ENCODE peak calls at places on chromosomes 7 and 10, in nine cellular contexts. One of them, this sample, is unnamed.

GRCh38 chr7:129188892-129189660 is 643 bp downstream of the SMO start:
- DNase-seq in AG20443: peak
- DNase-seq in stimulated activated CD8-positive, alpha-beta memory T cell treated with anti-CD3 and anti-CD28 coated beads, Interleukin-12 subunit alpha, Interleukin-12 subunit beta, amount 100 ng/mL, for 4 hours: no peak
- DNase-seq in H9: peak
- DNase-seq in fibroblast of the conjunctiva: no peak
- DNase-seq in ecto neural progenitor cell: peak
- DNase-seq in sciatic nerve: peak
- DNase-seq in stimulated activated naive CD8-positive, alpha-beta T cell treated with anti-CD3 and anti-CD28 coated beads, Interleukin-15, amount 100 ng/mL, for 72 hours: no peak
- DNase-seq in fibroblast of pulmonary artery: peak
- DNase-seq in this sample: no peak

GRCh38 chr10:55500931-55501559 is 700.0 kb upstream of the PCDH15 start:
- DNase-seq in stimulated activated naive CD8-positive, alpha-beta T cell treated with anti-CD3 and anti-CD28 coated beads, Interleukin-15, amount 100 ng/mL, for 72 hours: no peak
- DNase-seq in sciatic nerve: no peak
- DNase-seq in H9: peak
- DNase-seq in ecto neural progenitor cell: peak
- DNase-seq in fibroblast of the conjunctiva: peak
- DNase-seq in AG20443: peak
- DNase-seq in stimulated activated CD8-positive, alpha-beta memory T cell treated with anti-CD3 and anti-CD28 coated beads, Interleukin-12 subunit alpha, Interleukin-12 subunit beta, amount 100 ng/mL, for 4 hours: no peak
- DNase-seq in fibroblast of pulmonary artery: peak
- DNase-seq in this sample: peak

GRCh38 chr10:670038-670437 is 19.4 kb downstream of the DIP2C start:
- DNase-seq in fibroblast of pulmonary artery: no peak
- DNase-seq in stimulated activated naive CD8-positive, alpha-beta T cell treated with anti-CD3 and anti-CD28 coated beads, Interleukin-15, amount 100 ng/mL, for 72 hours: no peak
- DNase-seq in sciatic nerve: no peak
- DNase-seq in stimulated activated CD8-positive, alpha-beta memory T cell treated with anti-CD3 and anti-CD28 coated beads, Interleukin-12 subunit alpha, Interleukin-12 subunit beta, amount 100 ng/mL, for 4 hours: no peak
- DNase-seq in ecto neural progenitor cell: no peak
- DNase-seq in fibroblast of the conjunctiva: no peak
- DNase-seq in AG20443: no peak
- DNase-seq in H9: no peak
- DNase-seq in this sample: no peak

GRCh38 chr10:76009531-76009930 is 578.1 kb downstream of the LRMDA start:
- DNase-seq in H9: no peak
- DNase-seq in AG20443: no peak
- DNase-seq in ecto neural progenitor cell: no peak
- DNase-seq in stimulated activated CD8-positive, alpha-beta memory T cell treated with anti-CD3 and anti-CD28 coated beads, Interleukin-12 subunit alpha, Interleukin-12 subunit beta, amount 100 ng/mL, for 4 hours: no peak
- DNase-seq in sciatic nerve: no peak
- DNase-seq in fibroblast of pulmonary artery: no peak
- DNase-seq in fibroblast of the conjunctiva: no peak
- DNase-seq in stimulated activated naive CD8-positive, alpha-beta T cell treated with anti-CD3 and anti-CD28 coated beads, Interleukin-15, amount 100 ng/mL, for 72 hours: no peak
- DNase-seq in this sample: no peak

GRCh38 chr10:97407211-97407951 is 6.2 kb upstream of the RRP12 start:
- DNase-seq in stimulated activated CD8-positive, alpha-beta memory T cell treated with anti-CD3 and anti-CD28 coated beads, Interleukin-12 subunit alpha, Interleukin-12 subunit beta, amount 100 ng/mL, for 4 hours: no peak
- DNase-seq in fibroblast of pulmonary artery: peak
- DNase-seq in sciatic nerve: no peak
- DNase-seq in AG20443: peak
- DNase-seq in H9: peak
- DNase-seq in stimulated activated naive CD8-positive, alpha-beta T cell treated with anti-CD3 and anti-CD28 coated beads, Interleukin-15, amount 100 ng/mL, for 72 hours: peak
- DNase-seq in fibroblast of the conjunctiva: peak
- DNase-seq in ecto neural progenitor cell: peak
- DNase-seq in this sample: peak

GRCh38 chr7:13508586-13508985 is 480.9 kb downstream of the ETV1 start:
- DNase-seq in fibroblast of the conjunctiva: no peak
- DNase-seq in fibroblast of pulmonary artery: no peak
- DNase-seq in stimulated activated naive CD8-positive, alpha-beta T cell treated with anti-CD3 and anti-CD28 coated beads, Interleukin-15, amount 100 ng/mL, for 72 hours: no peak
- DNase-seq in ecto neural progenitor cell: no peak
- DNase-seq in stimulated activated CD8-positive, alpha-beta memory T cell treated with anti-CD3 and anti-CD28 coated beads, Interleukin-12 subunit alpha, Interleukin-12 subunit beta, amount 100 ng/mL, for 4 hours: no peak
- DNase-seq in sciatic nerve: no peak
- DNase-seq in AG20443: no peak
- DNase-seq in H9: no peak
- DNase-seq in this sample: no peak

GRCh38 chr7:1707756-1708611 is 37.9 kb downstream of the ELFN1 start:
- DNase-seq in H9: no peak
- DNase-seq in stimulated activated CD8-positive, alpha-beta memory T cell treated with anti-CD3 and anti-CD28 coated beads, Interleukin-12 subunit alpha, Interleukin-12 subunit beta, amount 100 ng/mL, for 4 hours: no peak
- DNase-seq in stimulated activated naive CD8-positive, alpha-beta T cell treated with anti-CD3 and anti-CD28 coated beads, Interleukin-15, amount 100 ng/mL, for 72 hours: no peak
- DNase-seq in AG20443: peak
- DNase-seq in sciatic nerve: peak
- DNase-seq in fibroblast of pulmonary artery: no peak
- DNase-seq in ecto neural progenitor cell: peak
- DNase-seq in fibroblast of the conjunctiva: no peak
- DNase-seq in this sample: no peak

GRCh38 chr10:124524991-124525653 is 63.5 kb downstream of the LHPP start:
- DNase-seq in stimulated activated CD8-positive, alpha-beta memory T cell treated with anti-CD3 and anti-CD28 coated beads, Interleukin-12 subunit alpha, Interleukin-12 subunit beta, amount 100 ng/mL, for 4 hours: no peak
- DNase-seq in fibroblast of pulmonary artery: no peak
- DNase-seq in stimulated activated naive CD8-positive, alpha-beta T cell treated with anti-CD3 and anti-CD28 coated beads, Interleukin-15, amount 100 ng/mL, for 72 hours: no peak
- DNase-seq in sciatic nerve: peak
- DNase-seq in fibroblast of the conjunctiva: no peak
- DNase-seq in AG20443: peak
- DNase-seq in ecto neural progenitor cell: no peak
- DNase-seq in H9: no peak
- DNase-seq in this sample: peak

GRCh38 chr10:48973065-48973464 is 33.4 kb upstream of the LRRC18 start:
- DNase-seq in fibroblast of the conjunctiva: no peak
- DNase-seq in stimulated activated naive CD8-positive, alpha-beta T cell treated with anti-CD3 and anti-CD28 coated beads, Interleukin-15, amount 100 ng/mL, for 72 hours: no peak
- DNase-seq in AG20443: peak
- DNase-seq in stimulated activated CD8-positive, alpha-beta memory T cell treated with anti-CD3 and anti-CD28 coated beads, Interleukin-12 subunit alpha, Interleukin-12 subunit beta, amount 100 ng/mL, for 4 hours: no peak
- DNase-seq in sciatic nerve: no peak
- DNase-seq in ecto neural progenitor cell: no peak
- DNase-seq in fibroblast of pulmonary artery: no peak
- DNase-seq in H9: no peak
- DNase-seq in this sample: no peak

GRCh38 chr10:122029503-122030199 is 40.7 kb downstream of the TACC2 start:
- DNase-seq in ecto neural progenitor cell: no peak
- DNase-seq in stimulated activated naive CD8-positive, alpha-beta T cell treated with anti-CD3 and anti-CD28 coated beads, Interleukin-15, amount 100 ng/mL, for 72 hours: no peak
- DNase-seq in fibroblast of pulmonary artery: no peak
- DNase-seq in H9: no peak
- DNase-seq in sciatic nerve: no peak
- DNase-seq in fibroblast of the conjunctiva: no peak
- DNase-seq in AG20443: peak
- DNase-seq in stimulated activated CD8-positive, alpha-beta memory T cell treated with anti-CD3 and anti-CD28 coated beads, Interleukin-12 subunit alpha, Interleukin-12 subunit beta, amount 100 ng/mL, for 4 hours: no peak
- DNase-seq in this sample: no peak

GRCh38 chr10:84607523-84607922 is 279.1 kb downstream of the CCSER2 start:
- DNase-seq in AG20443: no peak
- DNase-seq in stimulated activated CD8-positive, alpha-beta memory T cell treated with anti-CD3 and anti-CD28 coated beads, Interleukin-12 subunit alpha, Interleukin-12 subunit beta, amount 100 ng/mL, for 4 hours: no peak
- DNase-seq in stimulated activated naive CD8-positive, alpha-beta T cell treated with anti-CD3 and anti-CD28 coated beads, Interleukin-15, amount 100 ng/mL, for 72 hours: no peak
- DNase-seq in fibroblast of the conjunctiva: no peak
- DNase-seq in fibroblast of pulmonary artery: no peak
- DNase-seq in H9: no peak
- DNase-seq in ecto neural progenitor cell: no peak
- DNase-seq in sciatic nerve: no peak
- DNase-seq in this sample: no peak

GRCh38 chr7:151888716-151889115 is 11.8 kb upstream of the PRKAG2 start:
- DNase-seq in fibroblast of pulmonary artery: no peak
- DNase-seq in stimulated activated CD8-positive, alpha-beta memory T cell treated with anti-CD3 and anti-CD28 coated beads, Interleukin-12 subunit alpha, Interleukin-12 subunit beta, amount 100 ng/mL, for 4 hours: no peak
- DNase-seq in stimulated activated naive CD8-positive, alpha-beta T cell treated with anti-CD3 and anti-CD28 coated beads, Interleukin-15, amount 100 ng/mL, for 72 hours: no peak
- DNase-seq in H9: no peak
- DNase-seq in ecto neural progenitor cell: no peak
- DNase-seq in sciatic nerve: no peak
- DNase-seq in fibroblast of the conjunctiva: no peak
- DNase-seq in AG20443: no peak
- DNase-seq in this sample: no peak

GRCh38 chr7:2504128-2504817 is 15.3 kb upstream of the LFNG start:
- DNase-seq in ecto neural progenitor cell: no peak
- DNase-seq in stimulated activated CD8-positive, alpha-beta memory T cell treated with anti-CD3 and anti-CD28 coated beads, Interleukin-12 subunit alpha, Interleukin-12 subunit beta, amount 100 ng/mL, for 4 hours: no peak
- DNase-seq in stimulated activated naive CD8-positive, alpha-beta T cell treated with anti-CD3 and anti-CD28 coated beads, Interleukin-15, amount 100 ng/mL, for 72 hours: no peak
- DNase-seq in fibroblast of pulmonary artery: no peak
- DNase-seq in fibroblast of the conjunctiva: no peak
- DNase-seq in H9: no peak
- DNase-seq in sciatic nerve: no peak
- DNase-seq in AG20443: no peak
- DNase-seq in this sample: no peak

GRCh38 chr10:12406764-12407400 is 57.5 kb downstream of the CAMK1D start:
- DNase-seq in AG20443: no peak
- DNase-seq in stimulated activated naive CD8-positive, alpha-beta T cell treated with anti-CD3 and anti-CD28 coated beads, Interleukin-15, amount 100 ng/mL, for 72 hours: no peak
- DNase-seq in stimulated activated CD8-positive, alpha-beta memory T cell treated with anti-CD3 and anti-CD28 coated beads, Interleukin-12 subunit alpha, Interleukin-12 subunit beta, amount 100 ng/mL, for 4 hours: no peak
- DNase-seq in sciatic nerve: peak
- DNase-seq in fibroblast of pulmonary artery: no peak
- DNase-seq in ecto neural progenitor cell: no peak
- DNase-seq in fibroblast of the conjunctiva: no peak
- DNase-seq in H9: no peak
- DNase-seq in this sample: peak

GRCh38 chr7:114466911-114467310 is 52.3 kb downstream of the FOXP2 start:
- DNase-seq in H9: no peak
- DNase-seq in stimulated activated CD8-positive, alpha-beta memory T cell treated with anti-CD3 and anti-CD28 coated beads, Interleukin-12 subunit alpha, Interleukin-12 subunit beta, amount 100 ng/mL, for 4 hours: no peak
- DNase-seq in stimulated activated naive CD8-positive, alpha-beta T cell treated with anti-CD3 and anti-CD28 coated beads, Interleukin-15, amount 100 ng/mL, for 72 hours: no peak
- DNase-seq in fibroblast of pulmonary artery: no peak
- DNase-seq in ecto neural progenitor cell: no peak
- DNase-seq in sciatic nerve: no peak
- DNase-seq in AG20443: no peak
- DNase-seq in fibroblast of the conjunctiva: no peak
- DNase-seq in this sample: no peak

GRCh38 chr7:104625956-104626355 is 297.6 kb downstream of the LHFPL3 start:
- DNase-seq in sciatic nerve: no peak
- DNase-seq in H9: no peak
- DNase-seq in stimulated activated CD8-positive, alpha-beta memory T cell treated with anti-CD3 and anti-CD28 coated beads, Interleukin-12 subunit alpha, Interleukin-12 subunit beta, amount 100 ng/mL, for 4 hours: no peak
- DNase-seq in fibroblast of the conjunctiva: no peak
- DNase-seq in ecto neural progenitor cell: no peak
- DNase-seq in fibroblast of pulmonary artery: no peak
- DNase-seq in AG20443: no peak
- DNase-seq in stimulated activated naive CD8-positive, alpha-beta T cell treated with anti-CD3 and anti-CD28 coated beads, Interleukin-15, amount 100 ng/mL, for 72 hours: no peak
- DNase-seq in this sample: no peak

GRCh38 chr10:88092975-88093374 is 229.6 kb downstream of the PTEN start:
- DNase-seq in sciatic nerve: no peak
- DNase-seq in fibroblast of pulmonary artery: no peak
- DNase-seq in ecto neural progenitor cell: no peak
- DNase-seq in H9: no peak
- DNase-seq in stimulated activated CD8-positive, alpha-beta memory T cell treated with anti-CD3 and anti-CD28 coated beads, Interleukin-12 subunit alpha, Interleukin-12 subunit beta, amount 100 ng/mL, for 4 hours: no peak
- DNase-seq in fibroblast of the conjunctiva: no peak
- DNase-seq in stimulated activated naive CD8-positive, alpha-beta T cell treated with anti-CD3 and anti-CD28 coated beads, Interleukin-15, amount 100 ng/mL, for 72 hours: no peak
- DNase-seq in AG20443: no peak
- DNase-seq in this sample: peak

GRCh38 chr7:97845622-97846203 is 26.5 kb downstream of the ASNS start:
- DNase-seq in AG20443: peak
- DNase-seq in ecto neural progenitor cell: no peak
- DNase-seq in sciatic nerve: no peak
- DNase-seq in stimulated activated CD8-positive, alpha-beta memory T cell treated with anti-CD3 and anti-CD28 coated beads, Interleukin-12 subunit alpha, Interleukin-12 subunit beta, amount 100 ng/mL, for 4 hours: no peak
- DNase-seq in fibroblast of the conjunctiva: no peak
- DNase-seq in stimulated activated naive CD8-positive, alpha-beta T cell treated with anti-CD3 and anti-CD28 coated beads, Interleukin-15, amount 100 ng/mL, for 72 hours: no peak
- DNase-seq in H9: no peak
- DNase-seq in fibroblast of pulmonary artery: peak
- DNase-seq in this sample: no peak

GRCh38 chr7:129356176-129356575 is 78.1 kb upstream of the STRIP2 start:
- DNase-seq in sciatic nerve: no peak
- DNase-seq in fibroblast of pulmonary artery: no peak
- DNase-seq in AG20443: no peak
- DNase-seq in fibroblast of the conjunctiva: no peak
- DNase-seq in stimulated activated CD8-positive, alpha-beta memory T cell treated with anti-CD3 and anti-CD28 coated beads, Interleukin-12 subunit alpha, Interleukin-12 subunit beta, amount 100 ng/mL, for 4 hours: no peak
- DNase-seq in H9: no peak
- DNase-seq in ecto neural progenitor cell: no peak
- DNase-seq in stimulated activated naive CD8-positive, alpha-beta T cell treated with anti-CD3 and anti-CD28 coated beads, Interleukin-15, amount 100 ng/mL, for 72 hours: no peak
- DNase-seq in this sample: no peak

GRCh38 chr10:44293842-44294241 is 91.1 kb downstream of the CXCL12 start:
- DNase-seq in H9: no peak
- DNase-seq in AG20443: peak
- DNase-seq in stimulated activated naive CD8-positive, alpha-beta T cell treated with anti-CD3 and anti-CD28 coated beads, Interleukin-15, amount 100 ng/mL, for 72 hours: no peak
- DNase-seq in sciatic nerve: peak
- DNase-seq in fibroblast of pulmonary artery: peak
- DNase-seq in fibroblast of the conjunctiva: peak
- DNase-seq in stimulated activated CD8-positive, alpha-beta memory T cell treated with anti-CD3 and anti-CD28 coated beads, Interleukin-12 subunit alpha, Interleukin-12 subunit beta, amount 100 ng/mL, for 4 hours: no peak
- DNase-seq in ecto neural progenitor cell: no peak
- DNase-seq in this sample: no peak

GRCh38 chr7:116801092-116801710 is 61.2 kb upstream of the CAPZA2 start:
- DNase-seq in sciatic nerve: no peak
- DNase-seq in AG20443: peak
- DNase-seq in H9: no peak
- DNase-seq in ecto neural progenitor cell: no peak
- DNase-seq in fibroblast of pulmonary artery: peak
- DNase-seq in fibroblast of the conjunctiva: no peak
- DNase-seq in stimulated activated naive CD8-positive, alpha-beta T cell treated with anti-CD3 and anti-CD28 coated beads, Interleukin-15, amount 100 ng/mL, for 72 hours: no peak
- DNase-seq in stimulated activated CD8-positive, alpha-beta memory T cell treated with anti-CD3 and anti-CD28 coated beads, Interleukin-12 subunit alpha, Interleukin-12 subunit beta, amount 100 ng/mL, for 4 hours: no peak
- DNase-seq in this sample: no peak

GRCh38 chr10:65571011-65571570 is 1354.7 kb upstream of the LRRTM3 start:
- DNase-seq in stimulated activated naive CD8-positive, alpha-beta T cell treated with anti-CD3 and anti-CD28 coated beads, Interleukin-15, amount 100 ng/mL, for 72 hours: no peak
- DNase-seq in fibroblast of pulmonary artery: peak
- DNase-seq in sciatic nerve: no peak
- DNase-seq in H9: peak
- DNase-seq in AG20443: no peak
- DNase-seq in ecto neural progenitor cell: no peak
- DNase-seq in stimulated activated CD8-positive, alpha-beta memory T cell treated with anti-CD3 and anti-CD28 coated beads, Interleukin-12 subunit alpha, Interleukin-12 subunit beta, amount 100 ng/mL, for 4 hours: no peak
- DNase-seq in fibroblast of the conjunctiva: no peak
- DNase-seq in this sample: no peak

GRCh38 chr7:154575497-154575896 is 427.4 kb downstream of the PAXIP1 start:
- DNase-seq in fibroblast of pulmonary artery: no peak
- DNase-seq in fibroblast of the conjunctiva: no peak
- DNase-seq in H9: no peak
- DNase-seq in stimulated activated naive CD8-positive, alpha-beta T cell treated with anti-CD3 and anti-CD28 coated beads, Interleukin-15, amount 100 ng/mL, for 72 hours: no peak
- DNase-seq in stimulated activated CD8-positive, alpha-beta memory T cell treated with anti-CD3 and anti-CD28 coated beads, Interleukin-12 subunit alpha, Interleukin-12 subunit beta, amount 100 ng/mL, for 4 hours: no peak
- DNase-seq in AG20443: no peak
- DNase-seq in sciatic nerve: no peak
- DNase-seq in ecto neural progenitor cell: no peak
- DNase-seq in this sample: no peak

GRCh38 chr10:25614652-25615051 is 319.4 kb upstream of the MYO3A start:
- DNase-seq in fibroblast of pulmonary artery: peak
- DNase-seq in sciatic nerve: no peak
- DNase-seq in AG20443: no peak
- DNase-seq in fibroblast of the conjunctiva: no peak
- DNase-seq in stimulated activated CD8-positive, alpha-beta memory T cell treated with anti-CD3 and anti-CD28 coated beads, Interleukin-12 subunit alpha, Interleukin-12 subunit beta, amount 100 ng/mL, for 4 hours: no peak
- DNase-seq in stimulated activated naive CD8-positive, alpha-beta T cell treated with anti-CD3 and anti-CD28 coated beads, Interleukin-15, amount 100 ng/mL, for 72 hours: no peak
- DNase-seq in H9: no peak
- DNase-seq in ecto neural progenitor cell: no peak
- DNase-seq in this sample: no peak

GRCh38 chr10:84715911-84716310 is 387.5 kb downstream of the CCSER2 start:
- DNase-seq in H9: peak
- DNase-seq in fibroblast of pulmonary artery: peak
- DNase-seq in stimulated activated CD8-positive, alpha-beta memory T cell treated with anti-CD3 and anti-CD28 coated beads, Interleukin-12 subunit alpha, Interleukin-12 subunit beta, amount 100 ng/mL, for 4 hours: no peak
- DNase-seq in AG20443: peak
- DNase-seq in fibroblast of the conjunctiva: no peak
- DNase-seq in ecto neural progenitor cell: peak
- DNase-seq in sciatic nerve: no peak
- DNase-seq in stimulated activated naive CD8-positive, alpha-beta T cell treated with anti-CD3 and anti-CD28 coated beads, Interleukin-15, amount 100 ng/mL, for 72 hours: peak
- DNase-seq in this sample: peak

GRCh38 chr10:51000164-51000563 is 74.1 kb upstream of the PRKG1 start:
- DNase-seq in AG20443: peak
- DNase-seq in stimulated activated naive CD8-positive, alpha-beta T cell treated with anti-CD3 and anti-CD28 coated beads, Interleukin-15, amount 100 ng/mL, for 72 hours: no peak
- DNase-seq in ecto neural progenitor cell: no peak
- DNase-seq in fibroblast of the conjunctiva: no peak
- DNase-seq in stimulated activated CD8-positive, alpha-beta memory T cell treated with anti-CD3 and anti-CD28 coated beads, Interleukin-12 subunit alpha, Interleukin-12 subunit beta, amount 100 ng/mL, for 4 hours: no peak
- DNase-seq in H9: no peak
- DNase-seq in sciatic nerve: no peak
- DNase-seq in fibroblast of pulmonary artery: peak
- DNase-seq in this sample: no peak